ENCODE peak calls at places on chromosomes 5 and 9, in nine cellular contexts. K is uterus; P is foreskin fibroblast; G is neuronal stem cell; Y is type B pancreatic cell; T is stimulated activated CD8-positive, alpha-beta memory T cell treated with anti-CD3 and anti-CD28 coated beads, Interleukin-12 subunit alpha, Interleukin-12 subunit beta, amount 100 ng/mL, for 4 hours; V is HuH-7; U is stimulated activated effector memory CD8-positive, alpha-beta T cell treated with anti-CD3 and anti-CD28 coated beads, Interleukin-12 subunit alpha, Interleukin-12 subunit beta, amount 100 ng/mL, for 72 hours; F is CD8-positive, alpha-beta memory T cell. W is an unnamed sample.

GRCh38 chr5:1330146-1330846 is 14.6 kb downstream of the CLPTM1L start:
- DNase-seq in K (no peak), P (no peak), G (no peak), Y (no peak), T (no peak), V (no peak), U (no peak), F (no peak), W (no peak)

GRCh38 chr9:63816742-63817621 is 1468.0 kb downstream of the FOXD4L5 start:
- DNase-seq in K (peak; percentile 39), P (peak; percentile 82), G (peak; percentile 87), Y (peak; percentile 93), T (peak; percentile 48), V (no peak), U (peak; percentile 63), F (peak; percentile 66), W (peak; percentile 48)

GRCh38 chr5:135242021-135242480 is 157.0 kb downstream of the MACROH2A1 start:
- DNase-seq in K (peak; percentile 7), P (peak; percentile 79), G (no peak), Y (peak; percentile 44), T (no peak), V (no peak), U (no peak), F (no peak), W (no peak)

GRCh38 chr9:121735065-121735791 is 83.8 kb downstream of the DAB2IP start:
- DNase-seq in K (no peak), P (peak; percentile 53), G (no peak), Y (no peak), T (no peak), V (peak; percentile 83), U (no peak), F (no peak), W (no peak)

GRCh38 chr5:34611829-34612415 is 44.2 kb upstream of the RAI14 start:
- DNase-seq in K (no peak), P (no peak), G (no peak), Y (no peak), T (no peak), V (no peak), U (no peak), F (no peak), W (no peak)

GRCh38 chr9:134602547-134603362 is 38.8 kb upstream of the COL5A1 start:
- DNase-seq in K (peak; percentile 80), P (peak; percentile 97), G (no peak), Y (peak; percentile 70), T (no peak), V (no peak), U (no peak), F (no peak), W (no peak)

GRCh38 chr5:44546283-44546682 is 157.1 kb upstream of the FGF10 start:
- DNase-seq in K (no peak), P (peak; percentile 48), G (no peak), Y (no peak), T (no peak), V (no peak), U (no peak), F (no peak), W (no peak)

GRCh38 chr9:130535818-130536521 is 43.4 kb upstream of the FUBP3 start:
- DNase-seq in K (peak; percentile 58), P (peak; percentile 50), G (no peak), Y (no peak), T (no peak), V (no peak), U (no peak), F (no peak), W (no peak)